ENCODE peak calls at places on chromosomes 3 and 15, in seven cellular contexts. Q is HCT116, K is K562, I is HepG2, Z is GM12878, L is H1, O is SK-N-SH. W is an unnamed sample.

GRCh38 chr3:33437556-33438283 is 2.5 kb downstream of the UBP1 start:
- DNase-seq in Q (no peak), K (peak), I (peak), Z (no peak), L (no peak), O (no peak), W (peak)

GRCh38 chr15:66739287-66739686 is 37.3 kb downstream of the SMAD6 start:
- DNase-seq in Q (no peak), K (no peak), I (no peak), Z (no peak), L (no peak), O (no peak), W (no peak)

GRCh38 chr3:52784931-52785590 is 7.7 kb downstream of the ITIH1 start:
- DNase-seq in Q (no peak), K (no peak), I (no peak), Z (no peak), L (no peak), O (no peak), W (no peak)

GRCh38 chr3:14490831-14491230 is 49.3 kb downstream of the GRIP2 start:
- DNase-seq in Q (no peak), K (no peak), I (no peak), Z (no peak), L (no peak), O (no peak), W (no peak)

GRCh38 chr15:37096878-37097568 is 3.3 kb downstream of the MEIS2 start:
- DNase-seq in Q (no peak), K (peak), I (no peak), Z (no peak), L (no peak), O (peak), W (no peak)

GRCh38 chr15:65171428-65171827 is 13.7 kb downstream of the CLPX start:
- DNase-seq in Q (no peak), K (no peak), I (peak), Z (no peak), L (no peak), O (no peak), W (peak)

GRCh38 chr3:102791641-102792589 is 357.1 kb downstream of the ZPLD1 start:
- DNase-seq in Q (no peak), K (no peak), I (no peak), Z (no peak), L (no peak), O (peak), W (no peak)

GRCh38 chr3:171388537-171388936 is 71.7 kb downstream of the TNIK start:
- DNase-seq in Q (no peak), K (no peak), I (no peak), Z (no peak), L (no peak), O (no peak), W (peak)

GRCh38 chr15:71011503-71012155 is 103.6 kb upstream of the THSD4 start:
- DNase-seq in Q (peak), K (no peak), I (peak), Z (no peak), L (no peak), O (peak), W (peak)

GRCh38 chr3:66144792-66145733 is 75.7 kb upstream of the SLC25A26 start:
- DNase-seq in Q (no peak), K (no peak), I (no peak), Z (no peak), L (no peak), O (no peak), W (no peak)

DNA sequence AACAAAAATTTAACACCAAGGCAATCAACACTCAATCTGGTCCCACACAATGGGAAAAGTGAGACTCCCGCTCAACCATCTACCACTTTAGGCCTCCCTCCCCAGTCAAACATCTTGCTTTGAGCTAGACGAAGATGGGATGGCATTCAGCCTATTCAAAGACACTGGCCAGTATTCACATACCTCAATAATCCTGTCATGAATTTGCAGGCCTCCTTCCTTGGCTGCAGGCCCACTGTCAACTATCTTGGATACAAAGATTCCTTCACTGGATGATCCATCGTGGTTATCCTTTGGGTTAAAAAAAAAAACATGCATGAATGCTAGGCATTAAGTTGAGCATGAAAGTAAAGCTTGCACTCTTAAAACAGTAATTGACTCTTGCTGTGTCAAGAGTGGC is 22.6 kb downstream of the PDZRN3 start:
- DNase-seq in Q (no peak), K (no peak), I (no peak), Z (no peak), L (no peak), O (no peak), W (no peak)
- TF ChIP-seq JUND in Q (no peak), K (no peak), I (no peak), Z (no peak), L (no peak), O (peak), W (no peak)

GRCh38 chr3:106825962-106826605 is 551.2 kb upstream of the CCDC54 start:
- DNase-seq in Q (no peak), K (no peak), I (no peak), Z (no peak), L (no peak), O (no peak), W (peak)
- TF ChIP-seq JUND in Q (no peak), K (no peak), I (no peak), Z (no peak), L (no peak), O (peak), W (no peak)

GRCh38 chr15:31228980-31229826 is 97.4 kb upstream of the KLF13 start:
- DNase-seq in Q (no peak), K (no peak), I (peak), Z (peak), L (no peak), O (no peak), W (no peak)
- TF ChIP-seq JUND in Q (no peak), K (no peak), I (no peak), Z (no peak), L (no peak), O (no peak), W (no peak)

GRCh38 chr3:197907196-197907595 is 42.8 kb upstream of the RPL35A start:
- DNase-seq in Q (no peak), K (no peak), I (no peak), Z (no peak), L (no peak), O (no peak), W (no peak)
- TF ChIP-seq JUND in Q (no peak), K (no peak), I (no peak), Z (no peak), L (no peak), O (no peak), W (no peak)

W was measured in T47D.